ENCODE peak calls at places on chromosomes 7 and 10, in seven cellular contexts. A is astrocyte of the spinal cord, Q is tibial artery, M is uterus, E is AG09309, K is kidney, F is GM06990. I is an unnamed sample.

GRCh38 chr7:55046582-55047347 is 27.9 kb downstream of the EGFR start:
- DNase-seq in A (no peak), Q (no peak), M (no peak), E (no peak), K (no peak), F (no peak), I (no peak)

GRCh38 chr10:132934953-132935352 is 7.4 kb downstream of the CFAP46 start:
- DNase-seq in A (no peak), Q (no peak), M (no peak), E (no peak), K (peak; percentile 10), F (no peak), I (no peak)

GRCh38 chr7:39580150-39580874 is 14.1 kb downstream of the YAE1 start:
- DNase-seq in A (peak; percentile 92), Q (peak; percentile 69), M (peak; percentile 75), E (peak; percentile 85), K (no peak), F (peak; percentile 44), I (peak; percentile 84)

GRCh38 chr7:74420006-74420405 is 33.7 kb upstream of the GTF2IRD1 start:
- DNase-seq in A (no peak), Q (no peak), M (no peak), E (no peak), K (no peak), F (no peak), I (no peak)

GRCh38 chr10:124092270-124093075 is 925 bp downstream of the CHST15 start:
- DNase-seq in A (peak; percentile 41), Q (peak; percentile 47), M (peak; percentile 42), E (no peak), K (peak; percentile 95), F (peak; percentile 34), I (no peak)

GRCh38 chr7:78151229-78151628 is 352.7 kb downstream of the PHTF2 start:
- DNase-seq in A (peak; percentile 82), Q (no peak), M (peak; percentile 19), E (peak; percentile 85), K (no peak), F (no peak), I (no peak)

GRCh38 chr7:40331915-40332314 is 197.1 kb downstream of the SUGCT start:
- DNase-seq in A (peak; percentile 31), Q (no peak), M (no peak), E (peak; percentile 57), K (no peak), F (no peak), I (no peak)

GRCh38 chr7:129438839-129439640 is 4.8 kb downstream of the STRIP2 start:
- DNase-seq in A (peak; percentile 28), Q (no peak), M (no peak), E (no peak), K (no peak), F (no peak), I (no peak)

GRCh38 chr10:98910048-98910447 is 325.6 kb downstream of the HPSE2 start:
- DNase-seq in A (no peak), Q (no peak), M (no peak), E (no peak), K (no peak), F (no peak), I (no peak)

GRCh38 chr10:66591865-66592264 is 334.0 kb upstream of the LRRTM3 start:
- DNase-seq in A (peak; percentile 28), Q (no peak), M (no peak), E (no peak), K (no peak), F (no peak), I (no peak)
- TF ChIP-seq CTCF in A (no peak), Q (no peak), M (no peak), E (no peak), K (no peak), F (no peak), I (no peak)

GRCh38 chr10:7298495-7298894 is 112.3 kb downstream of the SFMBT2 start:
- DNase-seq in A (no peak), Q (no peak), M (no peak), E (no peak), K (no peak), F (no peak), I (no peak)
- TF ChIP-seq CTCF in A (no peak), Q (no peak), M (no peak), E (no peak), K (no peak), F (no peak), I (no peak)

GRCh38 chr7:45176886-45177731 is 19.5 kb downstream of the RAMP3 start:
- DNase-seq in A (no peak), Q (no peak), M (no peak), E (no peak), K (peak; percentile 66), F (no peak), I (no peak)

GRCh38 chr7:45176091-45176490 is 18.5 kb downstream of the RAMP3 start:
- DNase-seq in A (no peak), Q (no peak), M (no peak), E (no peak), K (no peak), F (no peak), I (no peak)

GRCh38 chr7:45174328-45174610 is 16.7 kb downstream of the RAMP3 start:
- DNase-seq in A (no peak), Q (no peak), M (no peak), E (no peak), K (peak; percentile 23), F (no peak), I (no peak)

GRCh38 chr7:45173596-45174327 is 16.2 kb downstream of the RAMP3 start:
- DNase-seq in A (no peak), Q (no peak), M (no peak), E (no peak), K (peak; percentile 37), F (no peak), I (no peak)

DNA sequence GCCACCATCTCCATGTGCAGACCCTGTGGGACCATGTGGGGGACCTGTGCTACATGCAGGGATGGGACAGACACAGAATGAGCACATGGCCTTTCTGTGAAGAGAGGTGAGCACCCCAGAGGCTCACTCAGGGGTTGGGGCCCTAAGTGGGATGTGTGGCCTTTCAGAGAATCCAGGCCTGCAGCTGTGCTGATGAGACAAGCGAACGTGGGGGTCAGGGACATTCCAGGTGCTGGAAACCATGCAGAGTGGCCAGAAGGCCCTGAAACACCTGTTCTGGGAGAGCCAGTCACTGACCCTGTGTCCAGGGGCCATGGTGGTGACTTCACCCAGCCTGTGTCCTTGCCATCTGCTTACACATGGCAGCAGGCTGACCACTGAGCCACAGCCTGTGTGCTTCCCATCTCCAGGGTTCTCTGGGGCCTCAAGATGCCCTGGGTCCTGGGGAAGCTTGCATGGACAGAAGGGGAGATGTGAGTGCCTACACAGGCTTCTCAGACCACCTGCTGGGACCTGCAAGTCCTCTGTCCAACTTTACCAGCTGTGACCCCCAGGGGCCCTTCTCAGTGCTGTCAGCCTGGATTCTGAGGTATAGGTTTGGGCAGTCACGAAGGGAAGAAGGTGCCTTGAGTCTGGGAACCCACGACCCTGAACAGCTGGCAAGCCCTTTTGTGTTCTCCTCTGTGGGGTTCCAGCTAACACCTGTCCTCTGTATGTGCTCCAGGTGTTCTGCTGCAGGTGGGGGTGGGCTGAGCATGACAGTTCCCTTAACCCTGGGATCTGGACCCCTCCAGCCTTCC is 17.6 kb downstream of the RAMP3 start:
- DNase-seq in A (no peak), Q (no peak), M (no peak), E (no peak), K (peak; percentile 42), F (no peak), I (no peak)
- TF ChIP-seq CTCF in A (no peak), Q (no peak), M (no peak), E (no peak), K (no peak), F (no peak), I (no peak)

DNA sequence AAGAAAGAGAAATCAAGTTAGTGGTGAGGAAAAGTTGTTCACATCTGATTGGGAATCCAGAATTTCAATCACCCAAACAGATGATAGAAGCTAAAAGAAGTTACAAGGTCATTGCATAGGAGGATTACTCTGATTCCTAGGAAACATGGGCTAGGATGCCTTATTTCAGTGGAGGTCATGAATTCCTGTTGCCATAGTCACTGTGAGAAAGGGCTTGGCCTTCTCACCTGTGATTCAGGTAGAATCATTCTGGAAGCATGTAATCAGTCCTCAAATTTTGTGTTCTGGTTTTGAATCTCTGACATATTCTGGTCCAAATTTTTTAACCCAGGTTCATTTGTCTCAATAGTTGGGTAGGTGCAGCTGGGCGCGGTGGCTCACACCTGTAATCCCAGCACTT is 4.3 kb upstream of the NUB1 start:
- DNase-seq in A (no peak), Q (no peak), M (no peak), E (no peak), K (no peak), F (no peak), I (no peak)
- TF ChIP-seq CTCF in A (no peak), Q (no peak), M (no peak), E (no peak), K (no peak), F (no peak), I (no peak)

I was measured in GM12864.